ENCODE peak calls at places on chromosomes 7 and 10, in four cellular contexts. One of them, this sample, is unnamed. For H3K4me1, the result is how much of the 10 kb centered on the place peaks cover.

GRCh38 chr10:122853665-122854313 is 8.1 kb upstream of the CUZD1 start:
- DNase-seq in endothelial cell of umbilical vein: no peak
- DNase-seq in IMR-90: peak
- DNase-seq in cardiac muscle cell: no peak
- DNase-seq in this sample: no peak

GRCh38 chr10:79243211-79244067 is 103.8 kb upstream of the PPIF start:
- DNase-seq in endothelial cell of umbilical vein: peak
- DNase-seq in IMR-90: no peak
- DNase-seq in cardiac muscle cell: peak
- DNase-seq in this sample: no peak

GRCh38 chr7:48048113-48048512 is 12.8 kb downstream of the C7orf57 start:
- DNase-seq in IMR-90: no peak
- DNase-seq in cardiac muscle cell: no peak
- DNase-seq in endothelial cell of umbilical vein: no peak
- DNase-seq in this sample: no peak

GRCh38 chr10:14186245-14186644 is 144.5 kb downstream of the FRMD4A start:
- DNase-seq in endothelial cell of umbilical vein: no peak
- DNase-seq in cardiac muscle cell: no peak
- DNase-seq in IMR-90: peak
- DNase-seq in this sample: no peak

GRCh38 chr7:31055501-31055900 is 3.4 kb downstream of the ADCYAP1R1 start:
- DNase-seq in IMR-90: no peak
- DNase-seq in cardiac muscle cell: no peak
- DNase-seq in endothelial cell of umbilical vein: no peak
- DNase-seq in this sample: no peak

GRCh38 chr10:101308051-101308450 is 45.9 kb upstream of the BTRC start:
- DNase-seq in IMR-90: no peak
- DNase-seq in cardiac muscle cell: no peak
- DNase-seq in endothelial cell of umbilical vein: no peak
- DNase-seq in this sample: no peak

GRCh38 chr7:336810-337566 is 47.0 kb downstream of the FOXL3 start:
- DNase-seq in IMR-90: no peak
- DNase-seq in endothelial cell of umbilical vein: no peak
- DNase-seq in cardiac muscle cell: no peak
- DNase-seq in this sample: no peak

GRCh38 chr10:7039859-7040258 is 371.0 kb downstream of the SFMBT2 start:
- DNase-seq in endothelial cell of umbilical vein: no peak
- DNase-seq in IMR-90: no peak
- DNase-seq in cardiac muscle cell: no peak
- DNase-seq in this sample: no peak

GRCh38 chr10:132422931-132423813 is 26.2 kb downstream of the PWWP2B start:
- DNase-seq in endothelial cell of umbilical vein: no peak
- DNase-seq in IMR-90: no peak
- DNase-seq in cardiac muscle cell: no peak
- DNase-seq in this sample: no peak

GRCh38 chr10:93773120-93773519 is 15.4 kb downstream of the LGI1 start:
- DNase-seq in IMR-90: no peak
- DNase-seq in cardiac muscle cell: no peak
- DNase-seq in endothelial cell of umbilical vein: no peak
- DNase-seq in this sample: no peak

GRCh38 chr10:99459217-99459616 is 28.8 kb upstream of the GOT1 start:
- DNase-seq in IMR-90: no peak
- DNase-seq in endothelial cell of umbilical vein: no peak
- DNase-seq in cardiac muscle cell: no peak
- DNase-seq in this sample: no peak

GRCh38 chr7:151046603-151047573 is 1.4 kb upstream of the ASIC3 start:
- DNase-seq in cardiac muscle cell: no peak
- DNase-seq in IMR-90: peak
- DNase-seq in endothelial cell of umbilical vein: no peak
- DNase-seq in this sample: no peak

GRCh38 chr10:24259365-24260125 is 50.6 kb downstream of the KIAA1217 start:
- DNase-seq in cardiac muscle cell: no peak
- DNase-seq in IMR-90: no peak
- DNase-seq in endothelial cell of umbilical vein: no peak
- DNase-seq in this sample: peak

GRCh38 chr7:142006577-142006976 is 10.9 kb downstream of the MGAM start:
- DNase-seq in IMR-90: no peak
- DNase-seq in endothelial cell of umbilical vein: no peak
- DNase-seq in cardiac muscle cell: no peak
- DNase-seq in this sample: no peak

GRCh38 chr7:17779381-17779780 is 160.9 kb downstream of the SNX13 start:
- DNase-seq in IMR-90: no peak
- DNase-seq in cardiac muscle cell: no peak
- DNase-seq in endothelial cell of umbilical vein: no peak
- DNase-seq in this sample: no peak
- H3K4me1 ChIP-seq in IMR-90: under half
- H3K4me1 ChIP-seq in cardiac muscle cell: under half
- H3K4me1 ChIP-seq in endothelial cell of umbilical vein: under half
- H3K4me1 ChIP-seq in this sample: under half

GRCh38 chr10:124711145-124711544 is 33.0 kb downstream of the FAM53B start:
- DNase-seq in IMR-90: no peak
- DNase-seq in endothelial cell of umbilical vein: no peak
- DNase-seq in cardiac muscle cell: no peak
- DNase-seq in this sample: no peak

GRCh38 chr10:124708922-124709520 is 35.2 kb downstream of the FAM53B start:
- DNase-seq in endothelial cell of umbilical vein: no peak
- DNase-seq in IMR-90: no peak
- DNase-seq in cardiac muscle cell: no peak
- DNase-seq in this sample: no peak

GRCh38 chr10:124709862-124710261 is 34.3 kb downstream of the FAM53B start:
- DNase-seq in IMR-90: no peak
- DNase-seq in endothelial cell of umbilical vein: no peak
- DNase-seq in cardiac muscle cell: no peak
- DNase-seq in this sample: peak

GRCh38 chr10:124708246-124708779 is 35.9 kb downstream of the FAM53B start:
- DNase-seq in IMR-90: no peak
- DNase-seq in endothelial cell of umbilical vein: peak
- DNase-seq in cardiac muscle cell: no peak
- DNase-seq in this sample: no peak

DNA sequence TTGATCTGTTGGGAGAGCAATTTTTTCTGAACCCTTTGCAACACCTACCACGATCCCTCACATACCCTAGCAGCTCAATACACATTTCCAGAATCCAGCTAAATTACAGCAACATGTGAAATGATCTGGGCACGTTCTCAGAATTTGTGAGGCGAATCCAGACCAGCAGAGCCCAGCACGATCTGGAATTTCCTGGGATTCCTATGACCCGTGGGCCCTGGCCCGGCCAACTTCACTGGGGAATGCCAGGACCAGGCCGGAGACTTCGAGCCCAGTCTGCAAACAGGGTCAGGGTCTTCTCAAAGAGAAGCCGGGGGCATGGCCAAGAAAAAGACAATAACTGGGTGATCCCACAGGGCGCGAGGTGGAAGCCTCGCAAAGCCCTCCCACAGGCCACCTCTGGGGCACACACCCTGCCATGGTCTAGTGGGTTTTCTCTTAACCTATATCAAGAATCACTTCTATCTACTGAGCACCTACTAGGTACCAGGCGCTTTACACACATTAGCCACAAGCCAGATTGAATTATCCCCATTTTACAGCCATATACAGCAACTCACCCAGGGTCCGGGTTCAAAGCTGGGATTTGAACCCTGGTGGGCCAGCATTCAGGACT is 33.8 kb downstream of the FAM53B start:
- DNase-seq in cardiac muscle cell: no peak
- DNase-seq in endothelial cell of umbilical vein: no peak
- DNase-seq in IMR-90: no peak
- DNase-seq in this sample: no peak
- H3K4me1 ChIP-seq in cardiac muscle cell: under half
- H3K4me1 ChIP-seq in endothelial cell of umbilical vein: under half
- H3K4me1 ChIP-seq in IMR-90: under half
- H3K4me1 ChIP-seq in this sample: half or more

GRCh38 chr7:20559883-20560282 is 55.6 kb upstream of the ABCB5 start:
- DNase-seq in endothelial cell of umbilical vein: no peak
- DNase-seq in IMR-90: no peak
- DNase-seq in cardiac muscle cell: no peak
- DNase-seq in this sample: no peak

GRCh38 chr7:20560325-20561180 is 54.9 kb upstream of the ABCB5 start:
- DNase-seq in cardiac muscle cell: no peak
- DNase-seq in endothelial cell of umbilical vein: no peak
- DNase-seq in IMR-90: no peak
- DNase-seq in this sample: no peak

GRCh38 chr7:20562461-20562860 is 53.0 kb upstream of the ABCB5 start:
- DNase-seq in endothelial cell of umbilical vein: peak
- DNase-seq in cardiac muscle cell: no peak
- DNase-seq in IMR-90: no peak
- DNase-seq in this sample: no peak

GRCh38 chr7:20561466-20561865 is 54.0 kb upstream of the ABCB5 start:
- DNase-seq in cardiac muscle cell: no peak
- DNase-seq in IMR-90: no peak
- DNase-seq in endothelial cell of umbilical vein: peak
- DNase-seq in this sample: no peak

DNA sequence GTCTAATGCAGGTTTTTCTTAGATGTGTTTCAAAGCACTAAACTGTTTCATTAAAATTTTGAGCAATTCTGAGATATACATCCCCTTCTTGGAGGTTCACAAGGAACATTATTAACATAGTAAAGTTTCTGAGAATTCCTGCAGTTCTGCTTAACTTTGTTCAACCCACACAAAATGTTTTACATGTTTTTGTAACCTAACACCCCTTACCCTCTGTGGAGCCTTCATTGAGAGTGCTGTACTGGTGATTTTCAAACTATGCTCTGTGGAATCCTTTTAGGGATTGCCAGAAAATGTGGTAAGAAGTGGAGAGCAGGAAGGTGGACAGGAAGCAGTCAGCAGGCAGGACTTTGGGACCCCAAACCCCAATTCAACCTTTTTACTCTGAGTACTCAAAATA is 53.6 kb upstream of the ABCB5 start:
- DNase-seq in IMR-90: no peak
- DNase-seq in cardiac muscle cell: no peak
- DNase-seq in endothelial cell of umbilical vein: no peak
- DNase-seq in this sample: no peak
- H3K4me1 ChIP-seq in IMR-90: under half
- H3K4me1 ChIP-seq in cardiac muscle cell: under half
- H3K4me1 ChIP-seq in endothelial cell of umbilical vein: under half
- H3K4me1 ChIP-seq in this sample: under half

GRCh38 chr7:17700138-17700537 is 240.2 kb downstream of the SNX13 start:
- DNase-seq in IMR-90: no peak
- DNase-seq in endothelial cell of umbilical vein: no peak
- DNase-seq in cardiac muscle cell: no peak
- DNase-seq in this sample: no peak
- H3K4me1 ChIP-seq in IMR-90: under half
- H3K4me1 ChIP-seq in endothelial cell of umbilical vein: under half
- H3K4me1 ChIP-seq in cardiac muscle cell: under half
- H3K4me1 ChIP-seq in this sample: under half

DNA sequence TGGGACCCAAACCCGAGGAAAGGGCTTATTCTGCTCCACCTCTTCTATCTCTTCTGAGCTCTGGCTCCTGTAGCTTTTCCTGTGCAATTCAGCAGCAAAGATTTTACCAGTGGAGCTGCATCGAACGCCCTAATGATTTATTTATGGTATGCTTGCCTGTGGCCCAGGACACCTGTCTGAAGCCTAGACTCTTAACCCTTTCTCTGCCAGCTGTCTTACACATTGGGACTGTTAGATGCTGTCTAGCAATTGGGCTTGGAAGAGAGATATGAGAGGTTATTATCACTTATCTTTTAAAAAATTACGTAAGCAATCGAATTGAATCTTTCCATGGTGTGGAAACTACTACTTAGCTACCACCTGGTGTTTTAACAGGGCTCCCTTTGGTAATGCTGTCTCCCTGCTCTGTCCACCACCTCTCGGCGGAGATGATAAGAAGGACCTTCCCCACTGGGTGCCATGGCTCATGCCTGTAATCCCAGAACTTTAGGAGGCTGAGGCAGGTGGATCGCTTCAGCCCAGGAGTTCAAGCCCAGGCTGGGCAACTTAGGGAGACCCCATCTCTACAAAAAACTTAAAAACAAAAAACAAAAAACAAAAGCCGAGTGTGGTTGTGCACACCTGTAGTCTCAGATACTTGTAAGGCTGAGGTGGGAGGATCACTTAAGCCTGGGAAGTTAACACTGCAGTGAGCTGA is 8.8 kb downstream of the ACSL5 start:
- DNase-seq in IMR-90: no peak
- DNase-seq in cardiac muscle cell: no peak
- DNase-seq in endothelial cell of umbilical vein: no peak
- DNase-seq in this sample: no peak
- H3K4me1 ChIP-seq in IMR-90: under half
- H3K4me1 ChIP-seq in cardiac muscle cell: under half
- H3K4me1 ChIP-seq in endothelial cell of umbilical vein: under half
- H3K4me1 ChIP-seq in this sample: under half

GRCh38 chr10:91591792-91592165 is 41.1 kb downstream of the PPP1R3C start:
- DNase-seq in cardiac muscle cell: no peak
- DNase-seq in IMR-90: no peak
- DNase-seq in endothelial cell of umbilical vein: no peak
- DNase-seq in this sample: no peak

GRCh38 chr10:91589656-91590035 is 43.2 kb downstream of the PPP1R3C start:
- DNase-seq in IMR-90: no peak
- DNase-seq in cardiac muscle cell: no peak
- DNase-seq in endothelial cell of umbilical vein: no peak
- DNase-seq in this sample: no peak

GRCh38 chr10:91589015-91589655 is 43.7 kb downstream of the PPP1R3C start:
- DNase-seq in endothelial cell of umbilical vein: peak
- DNase-seq in IMR-90: peak
- DNase-seq in cardiac muscle cell: peak
- DNase-seq in this sample: peak

GRCh38 chr10:91590904-91591791 is 41.7 kb downstream of the PPP1R3C start:
- DNase-seq in IMR-90: peak
- DNase-seq in endothelial cell of umbilical vein: peak
- DNase-seq in cardiac muscle cell: peak
- DNase-seq in this sample: peak

DNA sequence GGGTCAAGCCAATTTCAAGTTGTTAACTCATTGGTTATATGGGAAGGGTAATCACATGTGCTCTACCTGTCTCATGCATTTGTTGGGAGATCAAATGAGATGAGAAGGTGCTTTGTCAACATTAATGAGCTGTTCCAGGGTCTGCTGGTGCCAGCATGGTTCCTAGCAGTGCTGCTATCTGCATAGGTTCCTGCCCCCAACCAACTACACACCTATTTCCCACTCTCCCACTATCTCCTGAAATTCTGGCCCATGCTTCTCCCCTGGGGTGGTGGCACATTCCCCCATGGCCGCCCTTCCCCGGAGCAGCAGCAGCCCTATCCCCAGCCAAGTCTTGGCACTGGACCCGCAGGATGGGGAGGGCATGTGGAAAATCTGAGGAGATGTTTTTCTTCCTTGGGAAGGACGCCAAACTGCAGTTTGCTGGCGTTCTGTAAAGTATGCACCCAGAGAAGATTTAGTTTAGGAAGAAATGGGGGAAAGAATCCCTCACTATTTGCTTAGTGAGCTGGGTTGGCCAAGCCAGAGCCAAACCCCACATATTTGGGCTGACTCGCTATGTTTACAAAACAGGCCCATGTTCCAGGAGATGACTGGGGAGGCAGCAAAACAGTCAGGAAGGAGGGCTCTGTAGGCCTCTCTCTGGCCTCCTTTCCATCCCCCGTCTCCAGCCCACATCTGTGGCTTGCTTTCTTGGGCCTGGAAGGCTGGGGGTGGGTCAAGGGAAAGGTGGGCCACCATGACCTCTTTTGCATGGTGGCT is 42.5 kb downstream of the PPP1R3C start:
- DNase-seq in cardiac muscle cell: no peak
- DNase-seq in IMR-90: peak
- DNase-seq in endothelial cell of umbilical vein: peak
- DNase-seq in this sample: no peak
- H3K4me1 ChIP-seq in cardiac muscle cell: half or more
- H3K4me1 ChIP-seq in IMR-90: under half
- H3K4me1 ChIP-seq in endothelial cell of umbilical vein: under half
- H3K4me1 ChIP-seq in this sample: half or more